ENCODE peak calls at places on chromosome 7, in five cellular contexts. D is memory B cell; R is Right ventricle myocardium inferior; L is IMR-90; F is stimulated activated CD4-positive, alpha-beta T cell treated with anti-CD3 and anti-CD28 coated beads, TNF-alpha, amount 100 ng/mL, for 1 hour. N is an unnamed sample.

GRCh38 chr7:37738338-37738737 is 54.8 kb downstream of the GPR141 start:
- DNase-seq in F (no peak), R (no peak), L (no peak), D (no peak), N (no peak)

GRCh38 chr7:107505362-107505761 is 35.5 kb downstream of the GPR22 start:
- DNase-seq in D (no peak), F (no peak), L (no peak), R (no peak), N (no peak)

GRCh38 chr7:98216941-98217622 is 5.8 kb downstream of the BHLHA15 start:
- DNase-seq in L (no peak), R (peak), D (no peak), F (no peak), N (no peak)

GRCh38 chr7:141557360-141557759 is 6.2 kb downstream of the AGK start:
- DNase-seq in R (no peak), F (no peak), L (no peak), D (no peak), N (no peak)

GRCh38 chr7:112566392-112567324 is 85.9 kb downstream of the LSMEM1 start:
- DNase-seq in R (no peak), L (no peak), D (no peak), F (no peak), N (no peak)

GRCh38 chr7:129664029-129665012 is 52.8 kb downstream of the NRF1 start:
- DNase-seq in D (no peak), L (peak), R (no peak), F (no peak), N (peak)

GRCh38 chr7:23696916-23697441 is 13.0 kb upstream of the STK31 start:
- DNase-seq in D (peak), F (peak), R (no peak), L (peak), N (peak)

GRCh38 chr7:41869596-41869995 is 166.7 kb upstream of the INHBA start:
- DNase-seq in R (no peak), L (peak), D (no peak), F (no peak), N (peak)

GRCh38 chr7:44964384-44964830 is 14.4 kb downstream of the MYO1G start:
- DNase-seq in R (no peak), F (no peak), D (no peak), L (peak), N (no peak)

GRCh38 chr7:93117852-93118530 is at the start of gene SAMD9:
- DNase-seq in L (peak), F (peak), D (peak), R (no peak), N (peak)

GRCh38 chr7:121195859-121196588 is 132.8 kb upstream of the WNT16 start:
- DNase-seq in D (no peak), R (no peak), F (no peak), L (peak), N (peak)

GRCh38 chr7:40231796-40232195 is 97.0 kb downstream of the SUGCT start:
- DNase-seq in L (no peak), R (no peak), F (no peak), D (no peak), N (peak)

GRCh38 chr7:30727061-30727945 is 24.6 kb upstream of the INMT start:
- DNase-seq in R (no peak), D (no peak), L (peak), F (no peak), N (no peak)

GRCh38 chr7:118839544-118839943 is 615.0 kb downstream of the ANKRD7 start:
- DNase-seq in R (no peak), F (no peak), D (no peak), L (no peak), N (no peak)

GRCh38 chr7:55252386-55252785 is 112.8 kb upstream of the LANCL2 start:
- DNase-seq in F (no peak), L (no peak), D (no peak), R (no peak), N (no peak)

GRCh38 chr7:474605-475424 is 44.8 kb downstream of the PDGFA start:
- DNase-seq in D (no peak), R (no peak), F (no peak), L (no peak), N (no peak)

GRCh38 chr7:151736403-151736909 is 140.5 kb downstream of the PRKAG2 start:
- DNase-seq in L (peak), D (no peak), R (no peak), F (no peak), N (peak)

GRCh38 chr7:79781716-79782115 is 328.2 kb upstream of the MAGI2 start:
- DNase-seq in F (no peak), D (no peak), R (no peak), L (no peak), N (no peak)

GRCh38 chr7:101602484-101603241 is 26.4 kb downstream of the MYL10 start:
- DNase-seq in L (peak), F (peak), R (peak), D (peak), N (peak)

GRCh38 chr7:93574646-93575554 is at the start of gene CALCR:
- DNase-seq in R (no peak), D (no peak), F (no peak), L (no peak), N (no peak)

GRCh38 chr7:64886956-64887545 is 16.0 kb upstream of the ZNF273 start:
- DNase-seq in L (no peak), D (no peak), R (no peak), F (no peak), N (no peak)

GRCh38 chr7:88291401-88292173 is 15.1 kb downstream of the STEAP4 start:
- DNase-seq in D (no peak), R (no peak), F (no peak), L (peak), N (peak)

GRCh38 chr7:79933144-79933543 is 201.5 kb upstream of the GNAI1 start:
- DNase-seq in F (no peak), L (peak), D (no peak), R (no peak), N (peak)

GRCh38 chr7:79434098-79434497 is 19.4 kb downstream of the MAGI2 start:
- DNase-seq in L (peak), R (no peak), D (no peak), F (no peak), N (peak)

GRCh38 chr7:133941496-133941895 is 185.6 kb upstream of the LRGUK start:
- DNase-seq in R (no peak), L (peak), D (no peak), F (no peak), N (peak)

GRCh38 chr7:138889982-138890381 is 91.2 kb downstream of the KIAA1549 start:
- DNase-seq in D (no peak), R (no peak), L (no peak), F (no peak), N (no peak)

GRCh38 chr7:1234794-1235500 is 2.3 kb downstream of the UNCX start:
- DNase-seq in L (no peak), D (no peak), F (no peak), R (peak), N (no peak)

GRCh38 chr7:156892821-156893706 is at the start of gene LMBR1:
- DNase-seq in F (peak), D (peak), L (peak), R (peak), N (peak)

GRCh38 chr7:128453836-128454804 is 1.6 kb upstream of the HILPDA start:
- DNase-seq in D (no peak), R (peak), F (no peak), L (peak), N (peak)